ENCODE peak calls at places on chromosomes 12 and 14, in five cellular contexts. F is OCI-LY7, I is HCT116, J is neural progenitor cell, Y is aorta. L is an unnamed sample.

GRCh38 chr14:35446450-35446849 is 41.9 kb upstream of the NFKBIA start:
- DNase-seq in F (no peak), Y (no peak), I (no peak), J (no peak), L (no peak)

GRCh38 chr14:68564236-68564825 is 228.5 kb downstream of the ZFP36L1 start:
- DNase-seq in F (no peak), I (no peak), Y (no peak), J (peak), L (no peak)

GRCh38 chr14:77059276-77059934 is 30.9 kb upstream of the IRF2BPL start:
- DNase-seq in Y (no peak), I (peak), J (peak), F (no peak), L (peak)

GRCh38 chr12:101799774-101800173 is 31.0 kb downstream of the GNPTAB start:
- DNase-seq in J (no peak), I (no peak), F (no peak), Y (no peak), L (no peak)

GRCh38 chr14:67533754-67534085 is 630 bp downstream of the PLEKHH1 start:
- DNase-seq in Y (no peak), J (peak), F (no peak), I (no peak), L (no peak)

GRCh38 chr14:103815253-103815652 is 32.1 kb downstream of the PPP1R13B start:
- DNase-seq in Y (no peak), F (no peak), J (no peak), I (no peak), L (no peak)

GRCh38 chr12:14239350-14239934 is 126.0 kb upstream of the ATF7IP start:
- DNase-seq in I (no peak), Y (no peak), F (peak), J (no peak), L (no peak)

GRCh38 chr12:92467886-92468285 is 234.9 kb upstream of the PLEKHG7 start:
- DNase-seq in J (no peak), I (no peak), F (peak), Y (no peak), L (no peak)

GRCh38 chr12:117400912-117401311 is 39.5 kb upstream of the NOS1 start:
- DNase-seq in Y (no peak), F (no peak), J (no peak), I (no peak), L (no peak)

GRCh38 chr14:52446355-52446754 is 106.0 kb downstream of the TXNDC16 start:
- DNase-seq in F (no peak), I (no peak), Y (no peak), J (no peak), L (no peak)

GRCh38 chr12:21606175-21606574 is 1.5 kb upstream of the GYS2 start:
- DNase-seq in Y (no peak), F (no peak), J (no peak), I (no peak), L (no peak)

GRCh38 chr12:1205512-1206060 is 214.6 kb downstream of the ERC1 start:
- DNase-seq in I (no peak), Y (no peak), F (peak), J (no peak), L (no peak)

GRCh38 chr14:40072175-40072574 is 639.9 kb upstream of the FBXO33 start:
- DNase-seq in I (no peak), Y (no peak), J (no peak), F (no peak), L (no peak)

GRCh38 chr12:96399919-96400630 is at the start of gene CDK17:
- DNase-seq in F (peak), J (peak), Y (peak), I (peak), L (peak)

GRCh38 chr14:104011824-104012517 is 69.6 kb upstream of the RD3L start:
- DNase-seq in Y (no peak), F (no peak), J (no peak), I (no peak), L (no peak)

GRCh38 chr12:5433081-5433839 is 1.4 kb downstream of the NTF3 start:
- DNase-seq in I (no peak), J (peak), F (no peak), Y (no peak), L (no peak)

GRCh38 chr14:30230719-30231118 is 303.1 kb upstream of the PRKD1 start:
- DNase-seq in F (no peak), J (no peak), Y (no peak), I (no peak), L (no peak)

GRCh38 chr14:89061696-89062095 is 237.2 kb downstream of the TTC8 start:
- DNase-seq in I (no peak), J (no peak), Y (no peak), F (no peak), L (no peak)

GRCh38 chr12:12228402-12228801 is 38.4 kb downstream of the LRP6 start:
- DNase-seq in J (peak), Y (no peak), F (no peak), I (no peak), L (no peak)

GRCh38 chr12:91877022-91877421 is 268.6 kb downstream of the BTG1 start:
- DNase-seq in Y (peak), I (no peak), J (peak), F (peak), L (peak)

GRCh38 chr12:120470150-120470817 is 736 bp upstream of the SRSF9 start:
- DNase-seq in J (peak), F (peak), I (no peak), Y (peak), L (no peak)

GRCh38 chr14:69693145-69693544 is 73.8 kb upstream of the SRSF5 start:
- DNase-seq in Y (no peak), J (peak), I (no peak), F (peak), L (no peak)

GRCh38 chr12:78636253-78636855 is 228.2 kb upstream of the SYT1 start:
- DNase-seq in Y (no peak), F (no peak), I (no peak), J (peak), L (no peak)

GRCh38 chr12:45989857-45990467 is 412 bp downstream of the SCAF11 start:
- DNase-seq in J (peak), F (no peak), I (peak), Y (peak), L (peak)

GRCh38 chr14:105856676-105857222 is 330.4 kb downstream of the TMEM121 start:
- DNase-seq in I (no peak), Y (no peak), J (no peak), F (peak), L (no peak)

GRCh38 chr14:70642313-70643235 is 858 bp downstream of the TTC9 start:
- DNase-seq in Y (peak), J (peak), I (no peak), F (peak), L (no peak)

GRCh38 chr14:73935666-73936065 is 14.2 kb downstream of the FAM161B start:
- DNase-seq in Y (no peak), F (peak), I (no peak), J (no peak), L (no peak)
- H3K27ac ChIP-seq in Y (no peak), F (no peak), I (no peak), J (no peak), L (no peak)

GRCh38 chr12:65637774-65638173 is 186.5 kb upstream of the HMGA2 start:
- DNase-seq in I (no peak), F (no peak), Y (no peak), J (no peak), L (no peak)

GRCh38 chr12:65643171-65643570 is 181.1 kb upstream of the HMGA2 start:
- DNase-seq in Y (no peak), I (no peak), F (no peak), J (no peak), L (no peak)

GRCh38 chr12:65642006-65642695 is 182.1 kb upstream of the HMGA2 start:
- DNase-seq in J (no peak), F (no peak), Y (no peak), I (no peak), L (no peak)

GRCh38 chr12:65638324-65638723 is 186.0 kb upstream of the HMGA2 start:
- DNase-seq in I (no peak), J (peak), Y (no peak), F (no peak), L (no peak)

DNA sequence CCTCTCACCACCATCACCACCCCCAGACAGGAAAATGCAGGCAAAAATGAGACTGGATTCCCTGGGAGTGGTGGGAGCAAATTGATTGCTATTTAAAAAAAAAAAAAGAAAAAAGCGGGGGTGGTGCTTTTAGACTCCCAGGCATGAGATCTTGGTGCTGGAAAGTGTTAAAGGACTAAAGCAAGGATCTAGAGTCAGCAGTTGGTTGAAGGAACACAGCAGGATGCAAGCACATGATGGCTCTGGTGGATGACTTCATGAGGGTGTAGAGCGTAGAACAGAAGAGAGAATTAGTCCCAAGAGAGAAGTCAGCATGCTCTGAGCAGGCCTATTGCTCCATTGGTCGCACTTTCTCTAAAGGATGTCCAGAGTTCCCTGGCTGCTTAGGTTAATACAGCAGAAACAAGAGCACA is 183.8 kb upstream of the HMGA2 start:
- DNase-seq in F (no peak), I (no peak), J (no peak), Y (no peak), L (no peak)
- H3K27ac ChIP-seq in F (no peak), I (peak), J (no peak), Y (no peak), L (no peak)

DNA sequence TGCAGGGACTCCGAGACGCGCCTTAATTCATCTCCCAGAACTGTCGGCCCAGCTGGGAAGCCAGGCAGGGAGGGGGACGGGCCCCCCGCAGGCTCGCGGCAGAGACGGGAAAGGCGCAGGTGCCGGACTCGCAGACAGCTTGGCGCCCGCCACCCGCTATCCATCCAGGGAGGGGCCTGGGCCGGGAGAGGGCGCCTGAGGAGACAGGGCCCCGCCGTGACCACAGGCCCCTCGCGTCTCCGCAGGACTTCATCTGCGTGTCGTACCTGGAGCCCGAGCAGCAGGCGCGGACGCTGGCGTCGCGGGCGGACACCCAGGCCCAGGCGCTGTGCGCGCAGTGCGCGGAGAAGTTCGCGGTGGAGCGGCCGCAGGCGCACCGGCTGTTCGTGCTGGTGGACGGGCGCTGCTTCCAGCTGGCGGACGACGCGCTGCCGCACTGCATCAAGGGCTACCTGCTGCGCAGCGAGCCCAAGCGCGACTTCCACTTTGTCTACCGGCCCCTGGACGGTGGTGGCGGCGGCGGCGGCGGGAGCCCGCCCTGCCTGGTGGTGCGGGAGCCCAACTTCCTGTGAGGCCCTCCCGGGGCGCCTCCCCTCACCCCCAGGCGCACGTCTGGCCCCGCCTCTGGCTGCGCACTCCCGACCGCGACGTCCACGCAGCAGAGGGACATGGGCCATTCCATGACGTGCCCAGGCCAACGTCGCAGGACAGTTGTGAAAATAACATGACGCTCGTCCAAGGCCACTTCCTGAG is 60.6 kb downstream of the LGMN start:
- DNase-seq in J (peak), Y (peak), I (no peak), F (no peak), L (no peak)
- H3K27ac ChIP-seq in J (no peak), Y (no peak), I (peak), F (no peak), L (no peak)

DNA sequence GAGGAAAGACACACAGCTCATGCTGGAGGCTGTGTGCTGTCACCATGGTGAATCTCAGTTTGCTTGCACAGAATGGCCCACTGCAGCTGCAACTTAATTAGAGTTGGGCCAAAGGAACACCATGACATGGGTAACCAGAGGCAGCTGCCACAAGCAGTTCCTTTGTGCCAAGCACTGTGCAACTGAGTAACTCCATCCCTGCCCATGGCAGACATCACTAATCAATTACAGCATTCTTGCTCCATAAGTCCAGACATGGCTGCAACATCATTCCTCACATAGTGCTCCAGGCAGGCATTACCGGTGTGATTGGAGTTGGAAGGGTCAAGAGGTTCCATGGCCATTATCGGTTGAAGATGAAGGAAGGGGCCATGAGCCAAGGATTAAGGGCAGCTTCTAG is 207.0 kb downstream of the RBM19 start:
- DNase-seq in Y (no peak), F (no peak), J (no peak), I (no peak), L (no peak)
- H3K27ac ChIP-seq in Y (no peak), F (no peak), J (no peak), I (no peak), L (no peak)